ENCODE peak calls at places on chromosome 1, in five cellular contexts. One of them, this sample, is unnamed.

GRCh38 chr1:89995595-89996397 is 886 bp downstream of the ZNF326 start:
- DNase-seq in uterus: no peak
- DNase-seq in psoas muscle: no peak
- DNase-seq in Calu3: no peak
- DNase-seq in GM13977: no peak
- DNase-seq in this sample: no peak

GRCh38 chr1:11158720-11159321 is 30.3 kb upstream of the ANGPTL7 start:
- DNase-seq in psoas muscle: no peak
- DNase-seq in uterus: no peak
- DNase-seq in Calu3: no peak
- DNase-seq in GM13977: no peak
- DNase-seq in this sample: peak; percentile 90

GRCh38 chr1:115641762-115642167 is at the start of gene VANGL1:
- DNase-seq in psoas muscle: peak; percentile 79
- DNase-seq in uterus: peak; percentile 41
- DNase-seq in Calu3: peak; percentile 78
- DNase-seq in GM13977: peak; percentile 90
- DNase-seq in this sample: peak; percentile 7

GRCh38 chr1:45557422-45557944 is 6.9 kb downstream of the AKR1A1 start:
- DNase-seq in uterus: no peak
- DNase-seq in psoas muscle: no peak
- DNase-seq in GM13977: peak; percentile 5
- DNase-seq in Calu3: no peak
- DNase-seq in this sample: no peak

GRCh38 chr1:14875781-14876564 is 277.5 kb downstream of the KAZN start:
- DNase-seq in GM13977: no peak
- DNase-seq in Calu3: no peak
- DNase-seq in uterus: no peak
- DNase-seq in psoas muscle: no peak
- DNase-seq in this sample: no peak

GRCh38 chr1:26181586-26182371 is 4.5 kb downstream of the CNKSR1 start:
- DNase-seq in uterus: no peak
- DNase-seq in psoas muscle: peak; percentile 53
- DNase-seq in Calu3: no peak
- DNase-seq in GM13977: no peak
- DNase-seq in this sample: no peak

GRCh38 chr1:211613108-211613947 is 34.4 kb upstream of the SLC30A1 start:
- DNase-seq in uterus: peak; percentile 52
- DNase-seq in psoas muscle: peak; percentile 86
- DNase-seq in GM13977: no peak
- DNase-seq in Calu3: peak; percentile 45
- DNase-seq in this sample: peak; percentile 94

GRCh38 chr1:179910934-179911333 is 28.8 kb downstream of the TOR1AIP1 start:
- DNase-seq in Calu3: no peak
- DNase-seq in GM13977: no peak
- DNase-seq in psoas muscle: no peak
- DNase-seq in uterus: no peak
- DNase-seq in this sample: no peak

GRCh38 chr1:41898191-41898713 is 20.5 kb downstream of the HIVEP3 start:
- DNase-seq in Calu3: no peak
- DNase-seq in psoas muscle: no peak
- DNase-seq in GM13977: no peak
- DNase-seq in uterus: peak; percentile 47
- DNase-seq in this sample: no peak

GRCh38 chr1:9376886-9377333 is 84.2 kb downstream of the SPSB1 start:
- DNase-seq in uterus: peak; percentile 94
- DNase-seq in Calu3: no peak
- DNase-seq in GM13977: no peak
- DNase-seq in psoas muscle: peak; percentile 78
- DNase-seq in this sample: no peak

GRCh38 chr1:101253976-101254660 is 17.3 kb downstream of the S1PR1 start:
- DNase-seq in Calu3: no peak
- DNase-seq in GM13977: no peak
- DNase-seq in uterus: no peak
- DNase-seq in psoas muscle: no peak
- DNase-seq in this sample: no peak

GRCh38 chr1:40922969-40923368 is 56.5 kb upstream of the CTPS1 start:
- DNase-seq in psoas muscle: no peak
- DNase-seq in Calu3: no peak
- DNase-seq in uterus: no peak
- DNase-seq in GM13977: no peak
- DNase-seq in this sample: no peak

GRCh38 chr1:194114288-194114687 is 927.9 kb upstream of the B3GALT2 start:
- DNase-seq in Calu3: no peak
- DNase-seq in GM13977: no peak
- DNase-seq in uterus: no peak
- DNase-seq in psoas muscle: no peak
- DNase-seq in this sample: no peak

GRCh38 chr1:167442142-167442848 is 76.0 kb downstream of the CD247 start:
- DNase-seq in psoas muscle: peak; percentile 85
- DNase-seq in uterus: peak; percentile 73
- DNase-seq in Calu3: peak; percentile 97
- DNase-seq in GM13977: peak; percentile 87
- DNase-seq in this sample: peak; percentile 32

GRCh38 chr1:116766616-116767469 is 12.6 kb downstream of the CD2 start:
- DNase-seq in psoas muscle: no peak
- DNase-seq in GM13977: no peak
- DNase-seq in uterus: no peak
- DNase-seq in Calu3: no peak
- DNase-seq in this sample: no peak

GRCh38 chr1:8455700-8456305 is 137.9 kb downstream of the SLC45A1 start:
- DNase-seq in Calu3: no peak
- DNase-seq in uterus: no peak
- DNase-seq in psoas muscle: no peak
- DNase-seq in GM13977: no peak
- DNase-seq in this sample: no peak

GRCh38 chr1:153548722-153549695 is at the start of gene S100A3:
- DNase-seq in psoas muscle: peak; percentile 82
- DNase-seq in uterus: peak; percentile 81
- DNase-seq in GM13977: no peak
- DNase-seq in Calu3: peak; percentile 61
- DNase-seq in this sample: no peak

GRCh38 chr1:47211796-47212269 is 20.2 kb downstream of the TAL1 start:
- DNase-seq in psoas muscle: no peak
- DNase-seq in uterus: no peak
- DNase-seq in GM13977: no peak
- DNase-seq in Calu3: no peak
- DNase-seq in this sample: no peak

GRCh38 chr1:184210048-184210447 is 158.5 kb downstream of the TSEN15 start:
- DNase-seq in psoas muscle: no peak
- DNase-seq in GM13977: no peak
- DNase-seq in uterus: peak; percentile 26
- DNase-seq in Calu3: no peak
- DNase-seq in this sample: peak; percentile 23

GRCh38 chr1:184212649-184213314 is 161.3 kb downstream of the TSEN15 start:
- DNase-seq in Calu3: peak; percentile 80
- DNase-seq in uterus: peak; percentile 46
- DNase-seq in GM13977: no peak
- DNase-seq in psoas muscle: no peak
- DNase-seq in this sample: peak; percentile 30

GRCh38 chr1:184208622-184209021 is 157.1 kb downstream of the TSEN15 start:
- DNase-seq in psoas muscle: no peak
- DNase-seq in uterus: no peak
- DNase-seq in GM13977: no peak
- DNase-seq in Calu3: no peak
- DNase-seq in this sample: no peak

GRCh38 chr1:184214128-184214527 is 162.6 kb downstream of the TSEN15 start:
- DNase-seq in uterus: no peak
- DNase-seq in GM13977: no peak
- DNase-seq in Calu3: peak; percentile 68
- DNase-seq in psoas muscle: no peak
- DNase-seq in this sample: no peak

GRCh38 chr1:184210822-184211221 is 159.3 kb downstream of the TSEN15 start:
- DNase-seq in uterus: no peak
- DNase-seq in GM13977: no peak
- DNase-seq in psoas muscle: no peak
- DNase-seq in Calu3: no peak
- DNase-seq in this sample: no peak
- TF ChIP-seq CTCF in uterus: no peak
- TF ChIP-seq CTCF in GM13977: no peak
- TF ChIP-seq CTCF in psoas muscle: no peak
- TF ChIP-seq CTCF in Calu3: no peak
- TF ChIP-seq CTCF in this sample: no peak

GRCh38 chr1:36114371-36114770 is 10.7 kb downstream of the COL8A2 start:
- DNase-seq in psoas muscle: no peak
- DNase-seq in uterus: no peak
- DNase-seq in GM13977: no peak
- DNase-seq in Calu3: no peak
- DNase-seq in this sample: no peak

GRCh38 chr1:36111151-36111550 is 13.9 kb downstream of the COL8A2 start:
- DNase-seq in GM13977: no peak
- DNase-seq in psoas muscle: no peak
- DNase-seq in uterus: no peak
- DNase-seq in Calu3: no peak
- DNase-seq in this sample: no peak

GRCh38 chr1:36115200-36115669 is 9.8 kb downstream of the COL8A2 start:
- DNase-seq in psoas muscle: peak; percentile 51
- DNase-seq in GM13977: no peak
- DNase-seq in Calu3: no peak
- DNase-seq in uterus: no peak
- DNase-seq in this sample: peak; percentile 80

GRCh38 chr1:36115931-36116330 is 9.1 kb downstream of the COL8A2 start:
- DNase-seq in Calu3: no peak
- DNase-seq in GM13977: no peak
- DNase-seq in psoas muscle: no peak
- DNase-seq in uterus: no peak
- DNase-seq in this sample: no peak

GRCh38 chr1:36112823-36113222 is 12.2 kb downstream of the COL8A2 start:
- DNase-seq in Calu3: no peak
- DNase-seq in GM13977: no peak
- DNase-seq in uterus: no peak
- DNase-seq in psoas muscle: no peak
- DNase-seq in this sample: no peak
- TF ChIP-seq CTCF in Calu3: no peak
- TF ChIP-seq CTCF in GM13977: no peak
- TF ChIP-seq CTCF in uterus: no peak
- TF ChIP-seq CTCF in psoas muscle: no peak
- TF ChIP-seq CTCF in this sample: no peak

GRCh38 chr1:50348449-50349241 is 74.6 kb downstream of the DMRTA2 start:
- DNase-seq in Calu3: peak; percentile 72
- DNase-seq in uterus: peak; percentile 39
- DNase-seq in psoas muscle: peak; percentile 19
- DNase-seq in GM13977: peak; percentile 75
- DNase-seq in this sample: peak; percentile 47
- TF ChIP-seq CTCF in Calu3: peak; percentile 69
- TF ChIP-seq CTCF in uterus: peak; percentile 65
- TF ChIP-seq CTCF in psoas muscle: peak; percentile 78
- TF ChIP-seq CTCF in GM13977: peak; percentile 87
- TF ChIP-seq CTCF in this sample: peak; percentile 86

DNA sequence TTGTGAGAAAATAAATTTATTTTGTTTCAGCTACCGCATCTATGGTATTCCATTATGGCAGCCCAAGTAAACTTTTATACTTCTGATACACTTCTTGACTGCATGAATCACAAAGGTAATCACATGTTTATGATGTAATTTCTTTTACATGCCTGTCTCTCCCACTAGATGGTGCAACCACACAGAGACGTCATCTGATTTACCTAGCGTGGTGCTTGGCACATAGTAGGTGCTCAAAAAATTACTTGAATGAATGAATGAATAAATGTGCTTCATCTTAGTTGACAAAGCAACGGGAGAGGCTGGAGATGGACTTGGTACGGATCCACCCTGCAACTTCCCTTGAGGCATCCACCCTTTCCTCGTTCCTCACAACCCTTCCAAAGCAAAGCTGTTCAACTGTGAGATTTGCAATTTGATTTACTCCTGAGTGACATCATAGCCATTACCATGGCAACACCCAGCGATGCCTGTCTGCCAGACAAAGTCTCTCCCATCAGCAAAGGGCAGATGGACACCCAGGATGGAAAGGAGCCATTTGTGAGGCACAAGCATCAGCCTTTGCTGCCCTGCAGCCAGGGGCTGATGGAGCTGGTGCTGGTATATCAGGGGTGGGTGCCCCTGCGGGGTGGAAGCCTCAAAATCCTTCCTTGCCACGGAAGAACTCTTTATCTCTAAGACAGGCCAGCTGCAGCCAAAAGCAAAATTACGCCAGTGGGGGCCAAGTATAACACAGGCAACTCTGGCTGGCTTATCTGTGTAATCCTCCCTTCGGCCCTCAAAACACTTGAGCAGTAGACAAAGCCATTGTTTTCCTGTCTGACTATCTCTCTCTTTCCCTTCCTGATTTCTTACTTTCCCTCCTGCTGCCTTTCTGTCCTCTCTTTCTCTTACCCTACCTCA is 18.9 kb upstream of the VWA5B1 start:
- DNase-seq in GM13977: no peak
- DNase-seq in uterus: no peak
- DNase-seq in Calu3: no peak
- DNase-seq in psoas muscle: no peak
- DNase-seq in this sample: no peak
- TF ChIP-seq CTCF in GM13977: peak; percentile 29
- TF ChIP-seq CTCF in uterus: no peak
- TF ChIP-seq CTCF in Calu3: no peak
- TF ChIP-seq CTCF in psoas muscle: no peak
- TF ChIP-seq CTCF in this sample: no peak

DNA sequence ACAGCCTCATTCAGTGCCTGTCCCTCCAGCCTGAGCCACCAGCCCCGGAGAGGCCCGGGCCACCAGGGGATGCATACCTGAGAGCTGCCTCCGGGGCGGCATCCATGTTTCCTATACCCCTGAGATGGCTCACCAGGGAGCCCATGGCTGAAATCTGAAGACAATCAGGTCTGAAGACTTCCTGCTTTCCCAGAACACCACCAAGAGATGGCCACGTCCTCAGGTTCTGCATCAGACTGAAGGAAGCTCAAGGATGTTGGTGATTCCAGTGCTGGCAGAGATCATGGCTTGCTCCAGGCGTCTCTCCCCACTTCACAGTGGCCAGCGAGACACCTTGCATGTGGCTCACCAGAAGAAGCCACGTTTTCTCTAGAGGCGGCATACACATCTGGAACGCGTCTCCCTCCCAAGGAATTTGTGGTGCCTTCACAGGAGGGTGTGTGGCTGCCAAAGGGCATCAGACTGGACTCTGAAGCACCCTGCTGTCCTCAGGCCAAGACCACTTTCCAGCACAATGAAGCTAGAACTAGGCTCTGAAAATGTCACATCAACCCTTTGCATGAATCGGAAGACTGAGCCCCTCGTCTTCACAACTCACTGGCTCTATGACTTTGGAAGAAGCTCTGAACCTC is 170.7 kb upstream of the IRF2BP2 start:
- DNase-seq in uterus: no peak
- DNase-seq in GM13977: no peak
- DNase-seq in psoas muscle: peak; percentile 34
- DNase-seq in Calu3: no peak
- DNase-seq in this sample: no peak
- TF ChIP-seq CTCF in uterus: no peak
- TF ChIP-seq CTCF in GM13977: no peak
- TF ChIP-seq CTCF in psoas muscle: no peak
- TF ChIP-seq CTCF in Calu3: no peak
- TF ChIP-seq CTCF in this sample: no peak

This sample was measured in AG09319.